ENCODE peak calls at places on chromosomes 3 and 15, in five cellular contexts. D, W, U, L and V are unnamed samples.

GRCh38 chr15:76866716-76867321 is 38.3 kb downstream of the SCAPER start:
- DNase-seq in D (no peak), W (peak), U (peak), L (no peak), V (no peak)

GRCh38 chr3:172292422-172292821 is 155.8 kb downstream of the GHSR start:
- DNase-seq in D (no peak), W (no peak), U (no peak), L (no peak), V (no peak)

GRCh38 chr3:46705751-46706572 is 4.8 kb downstream of the TMIE start:
- DNase-seq in D (peak), W (no peak), U (no peak), L (peak), V (no peak)

GRCh38 chr3:77042892-77043291 is 3.0 kb downstream of the ROBO2 start:
- DNase-seq in D (no peak), W (no peak), U (no peak), L (no peak), V (no peak)

GRCh38 chr3:107938128-107938527 is 152.7 kb downstream of the CD47 start:
- DNase-seq in D (no peak), W (no peak), U (peak), L (no peak), V (peak)

GRCh38 chr3:187832202-187832601 is 86.9 kb upstream of the BCL6 start:
- DNase-seq in D (no peak), W (no peak), U (no peak), L (no peak), V (no peak)

GRCh38 chr3:125234831-125235230 is 22.3 kb upstream of the SLC12A8 start:
- DNase-seq in D (no peak), W (no peak), U (no peak), L (no peak), V (no peak)

GRCh38 chr3:172222474-172223071 is 183.2 kb downstream of the FNDC3B start:
- DNase-seq in D (no peak), W (no peak), U (no peak), L (no peak), V (no peak)

GRCh38 chr3:16338999-16339398 is 74.0 kb downstream of the OXNAD1 start:
- DNase-seq in D (no peak), W (peak), U (peak), L (no peak), V (no peak)

GRCh38 chr3:84136425-84136824 is 822.4 kb upstream of the CADM2 start:
- DNase-seq in D (no peak), W (no peak), U (no peak), L (no peak), V (no peak)

GRCh38 chr3:18423401-18424212 is 1.5 kb downstream of the SATB1 start:
- DNase-seq in D (peak), W (no peak), U (no peak), L (peak), V (peak)
- TF ChIP-seq EP300 in D (no peak), W (no peak), U (no peak), L (no peak), V (no peak)

DNA sequence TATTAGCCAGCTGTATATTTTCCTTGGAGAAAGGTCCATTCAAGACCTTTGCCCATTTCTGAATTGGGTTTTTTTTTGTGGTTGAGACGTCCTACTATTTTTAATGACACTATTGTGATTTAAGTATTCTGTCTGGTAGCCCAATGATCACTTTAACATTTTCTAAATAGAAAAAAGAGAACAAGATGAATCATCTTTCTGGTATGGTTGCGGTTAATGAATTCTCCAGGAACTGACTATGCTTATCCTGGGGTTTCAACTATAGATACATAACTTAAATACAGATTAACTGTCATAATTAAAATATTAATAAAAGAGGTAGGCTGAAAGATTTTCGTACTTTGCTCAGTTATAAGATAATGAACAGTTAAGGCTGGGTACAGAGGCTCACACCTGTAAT is 51.9 kb downstream of the PBRM1 start:
- DNase-seq in D (no peak), W (no peak), U (no peak), L (no peak), V (no peak)
- TF ChIP-seq CTCF in D (no peak), W (no peak), U (no peak), L (no peak), V (no peak)

DNA sequence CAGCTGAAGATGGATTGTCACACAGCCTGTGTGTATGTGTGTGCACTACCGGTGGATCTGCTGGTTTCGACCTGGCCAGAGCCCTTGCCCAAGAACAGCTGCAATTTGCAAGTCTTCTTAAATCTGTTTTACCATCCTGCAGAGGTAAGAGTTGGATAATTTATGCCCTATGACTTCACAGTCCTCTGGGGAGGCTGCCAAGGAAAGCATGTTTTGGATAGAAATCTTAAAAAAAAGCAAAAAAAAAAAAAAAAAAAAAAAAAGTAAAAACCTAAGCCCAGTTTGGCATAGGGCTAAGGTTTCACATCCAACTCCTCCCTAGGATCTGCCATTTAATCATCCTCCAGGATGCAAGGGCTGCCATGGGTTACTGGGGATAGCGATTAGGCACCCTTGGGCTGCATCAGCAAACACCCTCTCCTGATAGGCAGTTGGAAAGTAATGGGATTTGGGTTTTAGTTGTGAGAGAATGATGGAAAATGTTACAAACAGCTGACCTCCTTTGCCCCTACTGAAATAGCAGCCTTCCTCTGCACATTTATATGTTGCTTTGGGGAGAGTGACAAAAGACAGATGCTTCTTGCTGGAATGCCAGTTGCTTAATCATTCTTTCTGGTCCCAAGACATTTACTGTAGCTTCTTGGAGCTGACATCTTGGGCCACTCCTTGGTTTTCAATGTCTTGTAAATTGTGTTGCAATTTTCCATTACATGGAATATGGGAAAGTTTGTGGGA is 35.3 kb downstream of the CD200R1L start:
- DNase-seq in D (peak), W (no peak), U (no peak), L (peak), V (peak)
- TF ChIP-seq EP300 in D (peak), W (no peak), U (no peak), L (peak), V (peak)

DNA sequence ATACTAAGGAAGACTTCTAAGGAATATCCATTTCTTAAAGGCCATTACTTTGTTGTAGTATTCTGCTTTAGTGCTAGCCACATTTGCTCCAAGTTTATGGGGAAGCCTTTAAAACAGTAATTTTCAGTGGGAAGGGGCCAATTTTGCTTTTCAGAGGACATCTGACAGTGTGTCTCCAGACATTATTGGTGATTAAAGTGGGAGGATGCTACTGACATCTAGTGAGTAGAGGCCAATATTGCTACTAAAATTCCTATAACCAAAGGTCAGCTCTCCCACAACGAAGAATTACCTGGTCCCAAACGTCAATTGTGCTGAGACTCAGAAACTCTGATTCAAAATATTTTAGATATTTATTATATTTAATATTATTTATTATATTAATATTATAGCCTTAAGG is 24.8 kb downstream of the SLC28A2 start:
- DNase-seq in D (no peak), W (peak), U (peak), L (no peak), V (no peak)
- TF ChIP-seq CTCF in D (peak), W (peak), U (peak), L (peak), V (peak)

DNA sequence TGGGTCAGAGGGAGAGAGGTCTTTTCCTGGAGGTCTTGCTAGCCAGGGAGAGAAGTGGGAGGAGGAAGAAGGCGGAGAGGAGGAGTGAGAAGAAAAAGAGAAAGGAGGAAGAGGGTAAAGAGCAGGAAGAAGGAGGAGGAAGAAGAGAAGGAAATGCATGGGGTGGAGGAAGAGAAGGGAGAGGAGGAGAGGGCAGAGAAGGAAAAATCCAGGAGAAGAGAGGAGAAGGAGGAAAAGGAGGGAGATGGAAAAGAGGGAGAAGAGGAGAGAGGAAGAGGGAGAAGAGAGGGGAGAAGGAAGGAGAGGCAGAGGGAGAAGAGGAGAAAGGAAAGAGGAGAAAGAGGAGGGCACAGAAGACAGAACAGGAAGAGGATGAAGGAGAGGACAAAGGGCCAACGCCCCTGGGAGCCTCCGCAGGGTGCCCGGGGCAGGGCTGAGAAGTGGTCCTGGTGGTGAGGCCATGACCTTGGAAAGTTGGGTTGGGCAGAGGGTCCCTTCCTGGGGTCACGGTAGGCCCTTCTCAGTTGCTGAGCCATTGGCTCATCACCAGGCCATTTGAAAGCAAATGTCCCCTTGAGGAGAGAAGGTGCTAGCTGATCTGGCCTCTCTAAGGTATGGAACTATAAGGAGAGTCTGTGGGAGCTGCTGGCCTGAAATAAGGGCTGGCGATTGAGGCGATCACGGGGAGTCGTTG is 1.2 kb upstream of the SEMA3F start:
- DNase-seq in D (no peak), W (no peak), U (no peak), L (no peak), V (no peak)
- TF ChIP-seq EP300 in D (no peak), W (no peak), U (no peak), L (no peak), V (no peak)

GRCh38 chr3:142977399-142977728 is 13.9 kb upstream of the PAQR9 start:
- DNase-seq in D (no peak), W (peak), U (no peak), L (no peak), V (no peak)

GRCh38 chr3:142981901-142982773 is 18.7 kb upstream of the PAQR9 start:
- DNase-seq in D (no peak), W (no peak), U (no peak), L (no peak), V (no peak)

GRCh38 chr3:142983318-142983717 is 18.1 kb upstream of the U2SURP start:
- DNase-seq in D (no peak), W (no peak), U (no peak), L (no peak), V (no peak)

GRCh38 chr3:142984255-142984654 is 17.1 kb upstream of the U2SURP start:
- DNase-seq in D (no peak), W (no peak), U (no peak), L (no peak), V (no peak)

DNA sequence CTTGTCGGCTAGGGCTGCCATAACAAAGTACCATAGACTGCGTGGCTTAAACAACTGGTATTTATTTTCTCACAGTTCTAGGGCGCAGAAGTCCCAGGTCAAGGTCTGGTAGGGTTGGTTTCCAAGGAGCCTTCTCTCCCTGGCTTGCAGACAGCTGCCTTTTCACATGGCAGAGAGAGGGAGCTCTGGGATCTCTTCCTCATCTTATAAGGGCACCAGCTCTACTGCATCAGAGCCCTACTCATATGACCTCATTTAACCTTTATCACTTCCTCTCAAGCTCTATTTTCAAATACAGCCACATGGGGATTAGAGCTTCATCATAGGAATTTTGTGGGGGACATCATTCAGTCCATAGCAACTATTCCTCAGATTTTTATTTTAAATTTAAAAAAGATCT is 17.6 kb upstream of the PAQR9 start:
- DNase-seq in D (no peak), W (no peak), U (no peak), L (no peak), V (no peak)
- TF ChIP-seq CTCF in D (no peak), W (no peak), U (no peak), L (no peak), V (no peak)